ENCODE peak calls at places on chromosome 22, in nine cellular contexts. M is RWPE1, Z is uterus, A is left ventricle myocardium inferior, W is OCI-LY7, T is gastrocnemius medialis, Q is colonic mucosa, G is esophagus squamous epithelium, X is brain microvascular endothelial cell. H is an unnamed sample.

GRCh38 chr22:45105281-45105700 is 58.4 kb upstream of the NUP50 start:
- DNase-seq in M (no peak), Z (no peak), A (no peak), W (no peak), T (no peak), Q (no peak), G (no peak), X (no peak), H (no peak)

GRCh38 chr22:48663297-48663696 is 1164.4 kb downstream of the BRD1 start:
- DNase-seq in M (no peak), Z (no peak), A (no peak), W (peak), T (no peak), Q (no peak), G (no peak), X (no peak), H (no peak)

GRCh38 chr22:48394787-48395620 is 1432.7 kb downstream of the BRD1 start:
- DNase-seq in M (no peak), Z (no peak), A (no peak), W (no peak), T (no peak), Q (no peak), G (no peak), X (no peak), H (peak)

GRCh38 chr22:23066200-23067022 is 3.9 kb upstream of the GNAZ start:
- DNase-seq in M (no peak), Z (peak), A (no peak), W (peak), T (no peak), Q (no peak), G (no peak), X (no peak), H (peak)

GRCh38 chr22:23245799-23246136 is 65.5 kb downstream of the BCR start:
- DNase-seq in M (no peak), Z (no peak), A (no peak), W (no peak), T (no peak), Q (no peak), G (no peak), X (no peak), H (no peak)

GRCh38 chr22:42754658-42755057 is 34.0 kb upstream of the A4GALT start:
- DNase-seq in M (no peak), Z (no peak), A (no peak), W (no peak), T (no peak), Q (no peak), G (no peak), X (peak), H (no peak)

GRCh38 chr22:49670610-49671330 is 156.9 kb downstream of the BRD1 start:
- DNase-seq in M (no peak), Z (no peak), A (no peak), W (no peak), T (no peak), Q (no peak), G (no peak), X (no peak), H (no peak)

GRCh38 chr22:41367680-41368542 is 13.8 kb upstream of the TEF start:
- DNase-seq in M (no peak), Z (peak), A (peak), W (no peak), T (peak), Q (peak), G (no peak), X (no peak), H (peak)

GRCh38 chr22:45473626-45474237 is 29.0 kb upstream of the FBLN1 start:
- DNase-seq in M (no peak), Z (no peak), A (no peak), W (no peak), T (no peak), Q (no peak), G (no peak), X (no peak), H (no peak)

GRCh38 chr22:27433585-27434190 is 367.9 kb downstream of the MN1 start:
- DNase-seq in M (no peak), Z (no peak), A (no peak), W (no peak), T (no peak), Q (no peak), G (no peak), X (no peak), H (no peak)

GRCh38 chr22:45163074-45163416 is 680 bp upstream of the NUP50 start:
- DNase-seq in M (no peak), Z (no peak), A (no peak), W (peak), T (no peak), Q (no peak), G (no peak), X (no peak), H (no peak)

GRCh38 chr22:35842954-35843353 is 125.3 kb downstream of the APOL5 start:
- DNase-seq in M (peak), Z (no peak), A (no peak), W (peak), T (peak), Q (peak), G (no peak), X (peak), H (no peak)

GRCh38 chr22:48496226-48496845 is 1331.3 kb downstream of the BRD1 start:
- DNase-seq in M (no peak), Z (no peak), A (peak), W (no peak), T (no peak), Q (no peak), G (no peak), X (no peak), H (no peak)

GRCh38 chr22:39773976-39774539 is 119.5 kb downstream of the ENTHD1 start:
- DNase-seq in M (no peak), Z (no peak), A (no peak), W (peak), T (no peak), Q (peak), G (no peak), X (no peak), H (no peak)

GRCh38 chr22:26134654-26135330 is 34.5 kb upstream of the SEZ6L start:
- DNase-seq in M (no peak), Z (no peak), A (no peak), W (peak), T (no peak), Q (no peak), G (no peak), X (no peak), H (no peak)

GRCh38 chr22:41001722-41002122 is 50.5 kb downstream of the RBX1 start:
- DNase-seq in M (peak), Z (no peak), A (no peak), W (no peak), T (no peak), Q (no peak), G (no peak), X (peak), H (no peak)

GRCh38 chr22:49789289-49790141 is 38.2 kb downstream of the BRD1 start:
- DNase-seq in M (peak), Z (peak), A (peak), W (no peak), T (peak), Q (peak), G (no peak), X (no peak), H (peak)

GRCh38 chr22:29306830-29307657 is 594 bp downstream of the GAS2L1 start:
- DNase-seq in M (peak), Z (peak), A (peak), W (no peak), T (peak), Q (peak), G (no peak), X (peak), H (peak)

GRCh38 chr22:24926849-24927579 is 19.5 kb downstream of the LHFPL7 start:
- DNase-seq in M (peak), Z (no peak), A (no peak), W (no peak), T (no peak), Q (no peak), G (no peak), X (peak), H (no peak)

GRCh38 chr22:24726848-24727217 is 47.7 kb downstream of the PIWIL3 start:
- DNase-seq in M (no peak), Z (no peak), A (no peak), W (no peak), T (no peak), Q (no peak), G (no peak), X (no peak), H (no peak)

GRCh38 chr22:48538291-48538820 is 1289.3 kb downstream of the BRD1 start:
- DNase-seq in M (no peak), Z (no peak), A (no peak), W (no peak), T (no peak), Q (no peak), G (no peak), X (no peak), H (no peak)

GRCh38 chr22:27029584-27030130 is 372.3 kb downstream of the MIAT start:
- DNase-seq in M (no peak), Z (no peak), A (no peak), W (no peak), T (no peak), Q (no peak), G (no peak), X (no peak), H (no peak)

GRCh38 chr22:38518620-38519019 is 12.5 kb upstream of the DDX17 start:
- DNase-seq in M (no peak), Z (no peak), A (no peak), W (no peak), T (no peak), Q (peak), G (no peak), X (no peak), H (no peak)

DNA sequence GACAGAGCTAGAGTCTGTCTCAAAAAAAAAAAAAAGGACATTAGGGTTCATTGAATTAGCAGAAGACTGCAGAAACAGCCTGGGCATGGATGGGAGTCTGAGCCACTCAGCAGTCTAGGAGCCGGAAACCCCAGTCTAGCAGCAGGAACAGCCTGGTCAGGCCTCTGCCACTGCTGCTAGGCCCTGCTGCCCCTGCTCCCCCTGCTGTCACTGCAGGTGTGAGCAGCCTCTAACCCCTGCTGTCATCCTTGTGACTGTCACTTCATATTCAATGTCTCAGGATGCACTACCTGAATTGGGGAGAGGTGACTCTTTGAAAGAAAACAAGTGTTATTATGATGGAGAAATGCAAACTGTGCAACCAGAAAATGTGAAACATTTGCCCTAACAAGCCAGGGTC is 7.0 kb upstream of the DDX17 start:
- DNase-seq in M (no peak), Z (no peak), A (no peak), W (peak), T (no peak), Q (no peak), G (no peak), X (no peak), H (no peak)
- TF ChIP-seq CTCF in M (no peak), Z (no peak), A (peak), W (peak), T (no peak), Q (no peak), G (no peak), X (no peak), H (no peak)

DNA sequence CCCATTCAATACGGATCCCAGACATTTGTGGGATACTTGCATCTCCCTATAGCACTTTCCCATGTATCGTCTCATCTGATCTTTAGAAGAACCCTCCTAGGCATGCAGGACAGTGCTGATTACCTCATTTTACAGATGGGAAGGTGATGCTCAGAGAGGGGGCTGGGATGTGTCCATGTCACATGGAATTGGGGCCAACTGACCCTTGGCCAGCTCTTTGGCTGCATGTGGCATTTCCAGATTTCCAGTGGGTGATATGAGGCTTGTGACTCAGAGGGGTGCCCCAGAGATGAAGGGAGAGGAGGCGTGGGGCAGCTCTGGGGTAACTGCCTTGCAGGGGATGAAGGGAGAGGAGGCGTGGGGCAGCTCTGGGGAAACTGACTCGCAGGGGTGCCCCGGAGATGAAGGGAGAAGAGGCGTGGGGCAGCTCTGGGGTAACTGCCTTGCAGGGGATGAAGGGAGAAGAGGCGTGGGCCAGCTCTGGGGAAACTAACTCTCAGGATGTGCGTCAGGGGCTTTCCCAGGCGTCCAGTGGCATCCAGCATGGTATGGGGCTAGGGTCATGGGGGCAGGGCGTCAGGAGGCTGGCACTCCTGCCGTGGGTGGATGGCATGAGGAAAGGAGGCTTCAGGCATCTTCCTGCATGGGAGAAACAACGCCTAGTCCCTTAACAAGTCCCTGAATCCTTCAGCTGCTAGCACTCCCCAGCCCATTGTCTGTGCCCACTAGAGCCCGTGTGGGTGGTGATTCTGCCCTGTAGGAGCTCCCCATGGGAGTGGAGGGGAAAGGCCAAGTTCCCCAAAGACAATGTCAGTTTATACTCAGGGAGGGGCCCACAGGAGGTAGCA is 11.9 kb upstream of the CERK start:
- DNase-seq in M (no peak), Z (no peak), A (no peak), W (no peak), T (no peak), Q (no peak), G (no peak), X (no peak), H (no peak)
- H3K27ac ChIP-seq in M (peak), Z (no peak), A (peak), W (no peak), T (no peak), Q (peak), G (peak), X (no peak), H (peak)

DNA sequence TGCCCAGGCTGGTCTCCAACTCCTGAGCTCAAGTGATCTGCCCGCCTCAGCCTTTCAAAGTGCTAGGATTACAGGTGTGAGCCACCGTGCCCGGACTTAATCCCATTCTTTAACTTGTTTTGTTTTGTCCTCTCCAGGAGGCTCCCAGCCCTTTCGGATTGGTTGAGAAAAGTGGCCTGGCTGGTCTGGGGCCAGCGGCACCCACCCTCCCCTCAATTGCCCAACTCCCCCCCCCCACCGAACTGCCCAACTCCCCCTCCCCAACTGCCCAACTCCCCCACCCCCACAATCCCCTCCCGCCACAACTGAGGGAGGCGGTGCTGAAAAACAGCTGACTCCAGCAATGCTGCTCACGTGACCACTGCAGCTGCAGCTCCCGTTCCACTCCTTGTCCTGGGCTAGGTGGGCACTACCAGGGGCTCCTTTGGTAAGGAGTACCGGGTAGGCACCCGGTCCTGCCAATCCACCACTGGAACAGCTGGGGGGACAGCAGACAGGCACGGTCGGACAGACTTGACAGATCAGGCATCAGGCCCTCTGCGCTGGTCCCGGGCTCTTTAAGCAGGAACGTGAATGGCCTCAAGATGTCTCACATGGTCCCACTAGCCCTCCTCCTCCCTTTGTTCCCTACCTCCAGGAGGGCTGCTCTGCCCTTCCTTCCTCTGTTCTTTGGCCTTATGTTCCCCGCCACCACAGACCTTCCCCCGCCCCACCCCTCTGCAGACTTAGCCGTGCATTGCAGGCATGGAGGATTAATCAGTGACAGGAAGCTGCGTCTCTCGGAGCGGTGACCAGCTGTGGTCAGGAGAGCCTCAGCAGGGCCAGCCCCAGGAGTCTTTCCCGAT is at the start of gene TCN2:
- DNase-seq in M (peak), Z (peak), A (peak), W (no peak), T (peak), Q (peak), G (peak), X (peak), H (peak)
- TF ChIP-seq CTCF in M (no peak), Z (no peak), A (peak), W (no peak), T (peak), Q (no peak), G (no peak), X (no peak), H (no peak)

GRCh38 chr22:32695451-32695891 is 106.0 kb upstream of the TIMP3 start:
- DNase-seq in M (peak), Z (no peak), A (no peak), W (no peak), T (no peak), Q (no peak), G (no peak), X (peak), H (no peak)

GRCh38 chr22:32693102-32693501 is 108.4 kb upstream of the TIMP3 start:
- DNase-seq in M (peak), Z (no peak), A (no peak), W (no peak), T (no peak), Q (no peak), G (no peak), X (no peak), H (no peak)

GRCh38 chr22:32698926-32699619 is 102.4 kb upstream of the TIMP3 start:
- DNase-seq in M (no peak), Z (peak), A (peak), W (no peak), T (peak), Q (peak), G (no peak), X (no peak), H (peak)

GRCh38 chr22:32697331-32697995 is 104.0 kb upstream of the TIMP3 start:
- DNase-seq in M (peak), Z (no peak), A (no peak), W (no peak), T (no peak), Q (no peak), G (no peak), X (no peak), H (no peak)

DNA sequence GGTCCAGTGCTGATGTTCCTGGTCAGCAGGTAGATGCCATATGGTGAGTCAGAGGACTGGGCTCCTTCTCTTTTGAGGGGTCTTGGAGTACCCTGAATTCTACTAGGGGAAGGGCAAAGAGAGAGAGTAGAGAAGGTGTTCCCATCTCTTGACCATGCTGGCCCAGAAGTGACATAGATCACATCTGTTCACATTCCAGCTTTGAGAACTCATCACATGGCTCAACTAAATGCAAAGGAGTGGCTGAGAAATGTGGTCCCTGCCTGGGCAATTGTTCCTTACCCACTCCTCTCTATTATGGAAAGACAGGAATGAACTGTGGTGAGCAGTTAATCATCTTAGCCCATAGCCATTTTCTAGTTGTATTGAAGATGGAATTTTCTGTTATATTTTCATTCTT is 105.4 kb upstream of the TIMP3 start:
- DNase-seq in M (no peak), Z (no peak), A (no peak), W (no peak), T (no peak), Q (no peak), G (no peak), X (no peak), H (no peak)
- H3K27ac ChIP-seq in M (no peak), Z (peak), A (no peak), W (no peak), T (no peak), Q (no peak), G (no peak), X (peak), H (no peak)

DNA sequence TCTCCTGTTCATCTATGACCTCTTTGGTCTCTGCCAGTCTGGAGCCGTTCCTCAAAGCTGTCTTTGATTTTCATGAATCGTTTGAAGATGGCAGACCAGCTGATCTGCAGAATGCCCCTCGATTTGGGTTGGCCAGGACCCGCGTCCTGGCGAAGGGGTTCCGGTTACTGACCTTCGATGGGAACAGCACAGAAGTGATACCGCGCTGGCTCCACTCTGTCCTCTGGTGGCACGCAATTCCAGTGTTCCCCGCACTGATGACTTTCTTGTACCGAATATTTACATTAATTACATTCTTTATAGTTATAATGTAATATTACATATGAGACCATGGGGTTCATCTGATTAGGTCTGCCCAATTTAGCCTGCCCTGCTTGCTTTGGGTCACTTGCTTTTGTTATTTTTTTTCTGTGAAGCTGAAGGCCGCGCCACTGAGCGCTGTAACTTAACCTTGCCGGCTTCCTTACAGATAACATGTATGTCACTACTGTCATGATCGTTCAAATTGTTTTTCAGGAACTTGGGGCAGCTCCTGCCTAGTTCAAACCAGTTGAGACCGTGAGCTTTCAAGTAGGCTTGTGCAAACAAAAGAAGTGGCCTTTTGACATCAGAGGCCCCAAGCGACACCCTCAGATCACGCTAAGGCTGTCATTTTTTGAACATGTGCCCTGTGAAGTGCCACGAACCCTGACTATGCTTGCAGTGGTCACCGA is 4.1 kb upstream of the USP18 start:
- DNase-seq in M (no peak), Z (peak), A (no peak), W (no peak), T (no peak), Q (no peak), G (no peak), X (no peak), H (no peak)
- TF ChIP-seq CTCF in M (no peak), Z (no peak), A (no peak), W (no peak), T (no peak), Q (no peak), G (no peak), X (no peak), H (no peak)